ENCODE peak calls at places on chromosomes 16 and 17, in six cellular contexts. D is ascending aorta; P is tibial artery; Y is stimulated activated CD4-positive, alpha-beta T cell treated with anti-CD3 and anti-CD28 coated beads, Interleukin-1b, Interleukin-23, amount 100 ng/mL, for 24 hours; W is COR-L47; E is neuronal stem cell. N is an unnamed sample.

GRCh38 chr17:34354637-34355036 is 1.6 kb upstream of the CCL13 start:
- DNase-seq in E (no peak), D (no peak), P (no peak), Y (no peak), W (no peak), N (no peak)

GRCh38 chr17:21358682-21359482 is 17.3 kb upstream of the KCNJ12 start:
- DNase-seq in W (no peak), Y (no peak), E (no peak), P (no peak), D (no peak), N (no peak)

GRCh38 chr16:87645802-87646201 is 43.5 kb downstream of the JPH3 start:
- DNase-seq in D (no peak), W (no peak), Y (no peak), E (no peak), P (no peak), N (no peak)

GRCh38 chr16:71681360-71681759 is 43.1 kb downstream of the PHLPP2 start:
- DNase-seq in W (no peak), E (no peak), Y (no peak), P (no peak), D (no peak), N (no peak)

GRCh38 chr16:48434653-48435318 is 49.6 kb upstream of the SIAH1 start:
- DNase-seq in Y (no peak), W (no peak), E (no peak), D (no peak), P (no peak), N (no peak)

GRCh38 chr17:17173921-17174320 is 32.2 kb downstream of the PLD6 start:
- DNase-seq in E (no peak), P (no peak), Y (no peak), D (no peak), W (no peak), N (no peak)

GRCh38 chr16:11407047-11407982 is 62.1 kb downstream of the RMI2 start:
- DNase-seq in E (peak; percentile 60), W (peak; percentile 57), Y (peak; percentile 53), D (peak; percentile 91), P (peak; percentile 81), N (peak; percentile 47)

GRCh38 chr17:65018612-65019290 is 37.8 kb downstream of the GNA13 start:
- DNase-seq in E (no peak), P (no peak), W (no peak), D (no peak), Y (no peak), N (no peak)

GRCh38 chr16:2250652-2251280 is 621 bp downstream of the ECI1 start:
- DNase-seq in Y (no peak), D (no peak), P (no peak), E (peak; percentile 24), W (no peak), N (no peak)